ENCODE peak calls at places on chromosomes 12 and 14, in nine cellular contexts. A is dermis blood vessel endothelial cell; R is CD14-positive monocyte; X is activated CD4-positive, CD25-positive, alpha-beta regulatory T cell; L is HS-27A; T is 8988T; K is mesothelial cell of epicardium; G is upper lobe of right lung; V is spleen. P is an unnamed sample.

GRCh38 chr12:108129017-108129812 is at the start of gene WSCD2:
- DNase-seq in A (peak; percentile 20), R (no peak), X (no peak), L (no peak), T (peak; percentile 48), K (peak; percentile 26), G (peak; percentile 71), V (no peak), P (peak; percentile 80)

GRCh38 chr14:61145903-61146411 is 135.2 kb downstream of the TMEM30B start:
- DNase-seq in A (peak; percentile 46), R (no peak), X (no peak), L (no peak), T (no peak), K (no peak), G (no peak), V (no peak), P (no peak)

GRCh38 chr14:97783001-97783400 is 985.8 kb downstream of the VRK1 start:
- DNase-seq in A (no peak), R (no peak), X (no peak), L (no peak), T (no peak), K (no peak), G (no peak), V (no peak), P (no peak)

GRCh38 chr14:92586001-92586947 is 72.7 kb downstream of the RIN3 start:
- DNase-seq in A (no peak), R (no peak), X (no peak), L (peak; percentile 66), T (no peak), K (no peak), G (no peak), V (peak; percentile 32), P (no peak)

GRCh38 chr12:9925746-9926393 is 6.3 kb downstream of the CLEC2A start:
- DNase-seq in A (peak; percentile 74), R (no peak), X (no peak), L (peak; percentile 8), T (no peak), K (no peak), G (no peak), V (no peak), P (no peak)

GRCh38 chr14:100334904-100335303 is 11.8 kb downstream of the SLC25A47 start:
- DNase-seq in A (no peak), R (peak; percentile 22), X (no peak), L (no peak), T (peak; percentile 4), K (no peak), G (peak; percentile 61), V (peak; percentile 48), P (no peak)

GRCh38 chr12:56591111-56591510 is 39.0 kb downstream of the BAZ2A start:
- DNase-seq in A (no peak), R (no peak), X (no peak), L (no peak), T (no peak), K (no peak), G (no peak), V (no peak), P (no peak)

GRCh38 chr12:31482816-31483215 is 108.1 kb downstream of the DENND5B start:
- DNase-seq in A (peak; percentile 49), R (no peak), X (no peak), L (peak; percentile 51), T (no peak), K (no peak), G (no peak), V (no peak), P (no peak)

GRCh38 chr12:113643575-113643974 is 171.9 kb upstream of the LHX5 start:
- DNase-seq in A (no peak), R (no peak), X (no peak), L (no peak), T (no peak), K (no peak), G (no peak), V (no peak), P (no peak)

GRCh38 chr12:56129210-56129691 is 1.2 kb downstream of the ESYT1 start:
- DNase-seq in A (peak; percentile 55), R (no peak), X (peak; percentile 63), L (no peak), T (peak; percentile 41), K (no peak), G (peak; percentile 88), V (peak; percentile 96), P (no peak)

GRCh38 chr14:103127356-103127755 is 4.1 kb downstream of the TNFAIP2 start:
- DNase-seq in A (no peak), R (peak; percentile 41), X (no peak), L (no peak), T (no peak), K (no peak), G (peak; percentile 61), V (peak; percentile 73), P (no peak)

GRCh38 chr14:94180655-94181271 is 6.6 kb downstream of the PPP4R4 start:
- DNase-seq in A (peak; percentile 55), R (no peak), X (no peak), L (no peak), T (no peak), K (no peak), G (no peak), V (no peak), P (no peak)

GRCh38 chr12:67879937-67880336 is 109.3 kb upstream of the IFNG-AS1 start:
- DNase-seq in A (no peak), R (no peak), X (no peak), L (no peak), T (no peak), K (no peak), G (no peak), V (no peak), P (no peak)

GRCh38 chr12:3341594-3341993 is 149.4 kb upstream of the PRMT8 start:
- DNase-seq in A (peak; percentile 6), R (no peak), X (no peak), L (no peak), T (no peak), K (no peak), G (no peak), V (peak; percentile 39), P (no peak)

GRCh38 chr14:90355540-90356518 is 24.1 kb upstream of the NRDE2 start:
- DNase-seq in A (peak; percentile 23), R (no peak), X (no peak), L (no peak), T (no peak), K (no peak), G (no peak), V (no peak), P (no peak)

GRCh38 chr12:26187014-26187413 is 8.4 kb upstream of the SSPN start:
- DNase-seq in A (no peak), R (no peak), X (no peak), L (no peak), T (no peak), K (no peak), G (no peak), V (no peak), P (no peak)

GRCh38 chr14:98385851-98386250 is 886.1 kb downstream of the BCL11B start:
- DNase-seq in A (no peak), R (no peak), X (no peak), L (no peak), T (no peak), K (no peak), G (no peak), V (no peak), P (no peak)

GRCh38 chr14:36659822-36660735 is 1.6 kb upstream of the PAX9 start:
- DNase-seq in A (no peak), R (no peak), X (no peak), L (no peak), T (no peak), K (no peak), G (no peak), V (no peak), P (no peak)

GRCh38 chr12:47270782-47271664 is 191.3 kb upstream of the AMIGO2 start:
- DNase-seq in A (no peak), R (no peak), X (no peak), L (peak; percentile 91), T (no peak), K (no peak), G (no peak), V (no peak), P (no peak)

GRCh38 chr14:68394113-68394718 is 398.7 kb downstream of the ZFP36L1 start:
- DNase-seq in A (no peak), R (no peak), X (no peak), L (no peak), T (no peak), K (no peak), G (no peak), V (no peak), P (no peak)

GRCh38 chr12:52627395-52628110 is 9.2 kb upstream of the KRT73 start:
- DNase-seq in A (no peak), R (no peak), X (no peak), L (no peak), T (no peak), K (no peak), G (no peak), V (no peak), P (no peak)

GRCh38 chr14:93005135-93005813 is 82.3 kb downstream of the CHGA start:
- DNase-seq in A (no peak), R (no peak), X (no peak), L (no peak), T (no peak), K (no peak), G (no peak), V (no peak), P (no peak)